ENCODE peak calls at places on chromosomes 12 and 14, in six cellular contexts. C is brain microvascular endothelial cell; L is foreskin keratinocyte; V is A549; Z is upper lobe of right lung; R is effector CD4-positive, alpha-beta T cell. P is an unnamed sample.

GRCh38 chr14:93759781-93760307 is 28.4 kb downstream of the PRIMA1 start:
- DNase-seq in C (no peak), L (no peak), V (no peak), Z (no peak), R (no peak), P (no peak)

GRCh38 chr12:68237068-68237467 is 11.5 kb upstream of the IL26 start:
- DNase-seq in C (no peak), L (no peak), V (no peak), Z (no peak), R (no peak), P (no peak)

GRCh38 chr12:31118831-31119530 is 45.3 kb downstream of the DDX11 start:
- DNase-seq in C (no peak), L (no peak), V (peak), Z (no peak), R (no peak), P (no peak)

GRCh38 chr14:104316121-104316722 is 177.8 kb downstream of the KIF26A start:
- DNase-seq in C (no peak), L (no peak), V (no peak), Z (no peak), R (no peak), P (peak)

GRCh38 chr12:3531496-3531895 is 40.5 kb downstream of the PRMT8 start:
- DNase-seq in C (no peak), L (no peak), V (no peak), Z (no peak), R (no peak), P (no peak)

GRCh38 chr14:58078068-58078467 is 73.9 kb downstream of the ARMH4 start:
- DNase-seq in C (peak), L (peak), V (no peak), Z (no peak), R (no peak), P (no peak)

GRCh38 chr14:73368621-73369020 is 89.7 kb downstream of the NUMB start:
- DNase-seq in C (no peak), L (no peak), V (no peak), Z (no peak), R (no peak), P (no peak)

GRCh38 chr14:73235531-73236155 is 1.7 kb upstream of the PAPLN start:
- DNase-seq in C (no peak), L (no peak), V (no peak), Z (no peak), R (no peak), P (no peak)

GRCh38 chr12:51334774-51335173 is 10.8 kb upstream of the BIN2 start:
- DNase-seq in C (peak), L (peak), V (no peak), Z (no peak), R (no peak), P (no peak)

GRCh38 chr12:20508362-20508761 is 140.0 kb downstream of the PDE3A start:
- DNase-seq in C (peak), L (no peak), V (no peak), Z (no peak), R (no peak), P (no peak)

GRCh38 chr12:21296751-21297406 is 37.8 kb downstream of the SLCO1A2 start:
- DNase-seq in C (no peak), L (no peak), V (peak), Z (no peak), R (no peak), P (no peak)

GRCh38 chr14:59588136-59588535 is 11.5 kb upstream of the CCDC175 start:
- DNase-seq in C (no peak), L (no peak), V (no peak), Z (no peak), R (no peak), P (no peak)

GRCh38 chr12:106108187-106108816 is 30.5 kb downstream of the NUAK1 start:
- DNase-seq in C (peak), L (no peak), V (no peak), Z (no peak), R (no peak), P (no peak)

GRCh38 chr12:57377103-57377840 is 53.6 kb downstream of the R3HDM2 start:
- DNase-seq in C (no peak), L (peak), V (no peak), Z (no peak), R (no peak), P (no peak)

GRCh38 chr12:108394196-108394595 is 55.1 kb upstream of the CMKLR1 start:
- DNase-seq in C (no peak), L (no peak), V (no peak), Z (no peak), R (no peak), P (no peak)

GRCh38 chr12:54282949-54283593 is 2.5 kb downstream of the HNRNPA1 start:
- DNase-seq in C (no peak), L (no peak), V (no peak), Z (no peak), R (no peak), P (no peak)

GRCh38 chr12:6452245-6452731 is 446 bp downstream of the TAPBPL start:
- DNase-seq in C (no peak), L (no peak), V (no peak), Z (no peak), R (no peak), P (no peak)

GRCh38 chr14:23518716-23519115 is 32.8 kb downstream of the ZFHX2 start:
- DNase-seq in C (no peak), L (no peak), V (no peak), Z (no peak), R (no peak), P (no peak)

GRCh38 chr12:64965920-64966319 is 141.5 kb downstream of the TBC1D30 start:
- DNase-seq in C (no peak), L (no peak), V (no peak), Z (no peak), R (no peak), P (no peak)